ENCODE peak calls at places on chromosomes 3 and 15, in five cellular contexts. R, T, D, C and Q are unnamed samples.

GRCh38 chr3:64651791-64652241 is 36.0 kb downstream of the ADAMTS9 start:
- DNase-seq in R (peak), T (no peak), D (no peak), C (no peak), Q (no peak)

GRCh38 chr15:41914406-41914805 is 20.6 kb upstream of the SPTBN5 start:
- DNase-seq in R (no peak), T (no peak), D (no peak), C (no peak), Q (no peak)

GRCh38 chr3:16653712-16654111 is 48.5 kb upstream of the DAZL start:
- DNase-seq in R (no peak), T (no peak), D (no peak), C (no peak), Q (no peak)

GRCh38 chr3:181009225-181009624 is 19.7 kb upstream of the DNAJC19 start:
- DNase-seq in R (no peak), T (no peak), D (no peak), C (no peak), Q (no peak)

GRCh38 chr3:61974662-61975061 is 398.7 kb downstream of the FEZF2 start:
- DNase-seq in R (no peak), T (no peak), D (no peak), C (no peak), Q (no peak)

GRCh38 chr3:153752405-153753027 is 368.7 kb upstream of the ARHGEF26 start:
- DNase-seq in R (no peak), T (no peak), D (no peak), C (no peak), Q (no peak)

GRCh38 chr15:75842722-75843617 is at the start of gene UBE2Q2:
- DNase-seq in R (no peak), T (peak), D (peak), C (peak), Q (peak)

GRCh38 chr3:161348791-161349400 is 22.4 kb downstream of the SPTSSB start:
- DNase-seq in R (no peak), T (no peak), D (no peak), C (no peak), Q (no peak)

GRCh38 chr15:69757186-69757585 is 304.6 kb downstream of the RPLP1 start:
- DNase-seq in R (peak), T (no peak), D (no peak), C (no peak), Q (no peak)

GRCh38 chr3:98705694-98706093 is 57.4 kb upstream of the ST3GAL6 start:
- DNase-seq in R (no peak), T (no peak), D (no peak), C (no peak), Q (no peak)

GRCh38 chr3:195182470-195182795 is 88.5 kb downstream of the XXYLT1 start:
- DNase-seq in R (no peak), T (no peak), D (no peak), C (no peak), Q (no peak)

GRCh38 chr3:36193448-36193847 is 186.9 kb upstream of the STAC start:
- DNase-seq in R (no peak), T (no peak), D (no peak), C (no peak), Q (no peak)

GRCh38 chr15:60605879-60606304 is 127.0 kb upstream of the ICE2 start:
- DNase-seq in R (no peak), T (no peak), D (no peak), C (no peak), Q (no peak)

GRCh38 chr3:86655096-86655495 is 335.9 kb downstream of the VGLL3 start:
- DNase-seq in R (no peak), T (no peak), D (no peak), C (no peak), Q (no peak)

GRCh38 chr3:149623819-149624218 is 34.0 kb downstream of the WWTR1 start:
- DNase-seq in R (no peak), T (no peak), D (no peak), C (no peak), Q (no peak)

GRCh38 chr15:87609474-87609873 is 647.1 kb downstream of the NTRK3 start:
- DNase-seq in R (no peak), T (no peak), D (no peak), C (no peak), Q (no peak)

GRCh38 chr3:149657796-149658443 is at the start of gene WWTR1:
- DNase-seq in R (peak), T (peak), D (peak), C (peak), Q (peak)

GRCh38 chr3:23567917-23568316 is 237.8 kb upstream of the UBE2E1 start:
- DNase-seq in R (no peak), T (no peak), D (no peak), C (no peak), Q (no peak)

GRCh38 chr15:31098953-31099740 is 2.4 kb downstream of the TRPM1 start:
- DNase-seq in R (peak), T (no peak), D (no peak), C (no peak), Q (no peak)

GRCh38 chr3:122754867-122755835 is 38.5 kb downstream of the HSPBAP1 start:
- DNase-seq in R (no peak), T (peak), D (no peak), C (no peak), Q (no peak)

GRCh38 chr3:194485876-194486539 is 794 bp downstream of the ATP13A3 start:
- DNase-seq in R (peak), T (no peak), D (peak), C (peak), Q (peak)

GRCh38 chr3:58209933-58210332 is 839 bp downstream of the DNASE1L3 start:
- DNase-seq in R (no peak), T (no peak), D (no peak), C (no peak), Q (no peak)

GRCh38 chr15:81612631-81613030 is 238.6 kb upstream of the TMC3 start:
- DNase-seq in R (no peak), T (no peak), D (no peak), C (no peak), Q (no peak)

GRCh38 chr3:18295171-18295920 is 129.8 kb downstream of the SATB1 start:
- DNase-seq in R (no peak), T (peak), D (peak), C (no peak), Q (peak)

GRCh38 chr3:11661827-11662226 is 18.1 kb upstream of the VGLL4 start:
- DNase-seq in R (no peak), T (no peak), D (no peak), C (no peak), Q (no peak)

GRCh38 chr3:49720383-49721164 is 1.1 kb upstream of the AMIGO3 start:
- DNase-seq in R (no peak), T (no peak), D (no peak), C (peak), Q (no peak)

GRCh38 chr3:41198526-41198925 is 779 bp upstream of the CTNNB1 start:
- DNase-seq in R (no peak), T (peak), D (peak), C (peak), Q (peak)

GRCh38 chr3:144771401-144771870 is 799.8 kb downstream of the DIPK2A start:
- DNase-seq in R (no peak), T (no peak), D (no peak), C (no peak), Q (no peak)

GRCh38 chr3:64684715-64685261 is 3.0 kb downstream of the ADAMTS9 start:
- DNase-seq in R (no peak), T (no peak), D (peak), C (peak), Q (peak)

GRCh38 chr3:72329354-72329753 is 518.9 kb downstream of the SHQ1 start:
- DNase-seq in R (no peak), T (no peak), D (no peak), C (no peak), Q (no peak)

GRCh38 chr3:54733079-54733478 is 194.8 kb downstream of the LRTM1 start:
- DNase-seq in R (peak), T (no peak), D (no peak), C (no peak), Q (no peak)

GRCh38 chr3:101938262-101938847 is 89.0 kb downstream of the NFKBIZ start:
- DNase-seq in R (no peak), T (no peak), D (no peak), C (no peak), Q (no peak)

DNA sequence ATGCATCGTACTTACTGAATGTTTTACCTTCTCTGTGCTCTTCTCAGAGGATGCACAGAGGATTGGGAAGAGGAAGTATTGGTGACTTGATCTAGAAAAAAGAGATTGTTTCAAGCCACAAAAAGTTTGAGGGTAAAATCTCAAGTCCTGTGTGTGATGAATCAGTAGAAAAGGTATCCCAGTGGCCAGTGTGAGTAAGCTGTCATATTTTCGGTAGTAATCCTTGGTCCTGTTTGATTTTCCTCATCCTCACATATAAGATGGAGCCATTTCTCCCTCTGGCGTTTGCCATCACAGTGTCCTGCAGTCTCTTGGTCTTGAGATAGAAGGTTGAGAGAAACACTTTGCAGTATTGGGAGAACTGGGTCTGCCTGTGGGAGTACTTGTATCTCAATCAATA is 166.8 kb downstream of the LPP start:
- DNase-seq in R (no peak), T (no peak), D (no peak), C (no peak), Q (no peak)
- TF ChIP-seq CTCF in R (no peak), T (no peak), D (no peak), C (no peak), Q (no peak)

GRCh38 chr15:71295242-71296031 is 180.2 kb downstream of the THSD4 start:
- DNase-seq in R (no peak), T (peak), D (no peak), C (no peak), Q (no peak)

GRCh38 chr15:71291723-71292122 is 176.5 kb downstream of the THSD4 start:
- DNase-seq in R (no peak), T (no peak), D (no peak), C (no peak), Q (no peak)

GRCh38 chr15:71296032-71296686 is 180.9 kb downstream of the THSD4 start:
- DNase-seq in R (no peak), T (no peak), D (no peak), C (no peak), Q (peak)

GRCh38 chr15:71294251-71294635 is 179.0 kb downstream of the THSD4 start:
- DNase-seq in R (peak), T (no peak), D (no peak), C (no peak), Q (no peak)

GRCh38 chr15:71294636-71295241 is 179.5 kb downstream of the THSD4 start:
- DNase-seq in R (no peak), T (no peak), D (no peak), C (no peak), Q (peak)
- TF ChIP-seq EP300 in R (no peak), T (no peak), D (no peak), C (no peak), Q (no peak)

DNA sequence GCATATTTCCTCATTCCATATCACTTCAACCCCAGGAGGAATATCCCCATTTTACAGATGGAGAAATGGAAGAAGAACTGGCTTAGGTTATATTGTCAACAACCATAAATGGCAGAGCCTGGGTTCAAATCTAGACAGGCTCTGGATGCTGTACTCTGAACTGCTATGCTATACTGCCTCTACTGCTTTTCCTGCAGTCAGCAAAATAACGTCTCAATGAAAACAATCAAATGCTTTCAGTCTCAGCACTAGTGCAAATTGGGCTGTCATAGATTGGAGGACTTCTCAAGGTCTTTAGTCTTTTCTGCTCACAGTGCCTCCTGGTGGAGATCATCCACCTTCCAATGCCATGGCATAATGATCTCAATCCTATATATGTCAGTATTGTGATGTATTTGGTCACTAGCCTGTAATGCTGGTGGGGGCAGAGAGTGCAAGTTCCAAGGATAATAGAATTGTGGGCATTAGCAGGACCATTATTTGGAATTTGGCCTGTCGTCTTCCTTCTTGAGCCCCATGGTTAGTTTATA is 285.0 kb downstream of the CLSTN2 start:
- DNase-seq in R (no peak), T (no peak), D (no peak), C (no peak), Q (no peak)
- TF ChIP-seq CTCF in R (peak), T (no peak), D (no peak), C (no peak), Q (no peak)

DNA sequence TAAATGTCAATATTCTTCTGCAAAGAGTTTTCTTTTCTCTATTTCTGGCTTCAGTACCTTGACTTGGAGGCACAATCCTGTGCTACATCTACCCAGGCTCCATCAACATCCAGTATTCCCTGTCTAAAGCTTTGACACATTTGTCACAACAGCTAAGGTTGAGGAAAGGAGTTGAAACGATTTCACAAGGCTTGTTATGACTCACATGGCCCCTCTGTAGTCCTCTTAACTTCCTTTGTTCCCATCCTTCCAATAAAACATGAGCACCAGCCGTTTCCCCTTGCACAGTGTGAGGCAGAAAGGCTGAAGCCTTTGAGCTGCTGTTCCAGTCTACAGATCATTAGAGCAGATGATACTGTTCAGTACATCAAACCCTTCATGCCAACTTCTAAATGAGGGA is 163.0 kb upstream of the TMCO5A start:
- DNase-seq in R (no peak), T (no peak), D (no peak), C (no peak), Q (no peak)
- TF ChIP-seq EP300 in R (no peak), T (no peak), D (no peak), C (no peak), Q (no peak)

DNA sequence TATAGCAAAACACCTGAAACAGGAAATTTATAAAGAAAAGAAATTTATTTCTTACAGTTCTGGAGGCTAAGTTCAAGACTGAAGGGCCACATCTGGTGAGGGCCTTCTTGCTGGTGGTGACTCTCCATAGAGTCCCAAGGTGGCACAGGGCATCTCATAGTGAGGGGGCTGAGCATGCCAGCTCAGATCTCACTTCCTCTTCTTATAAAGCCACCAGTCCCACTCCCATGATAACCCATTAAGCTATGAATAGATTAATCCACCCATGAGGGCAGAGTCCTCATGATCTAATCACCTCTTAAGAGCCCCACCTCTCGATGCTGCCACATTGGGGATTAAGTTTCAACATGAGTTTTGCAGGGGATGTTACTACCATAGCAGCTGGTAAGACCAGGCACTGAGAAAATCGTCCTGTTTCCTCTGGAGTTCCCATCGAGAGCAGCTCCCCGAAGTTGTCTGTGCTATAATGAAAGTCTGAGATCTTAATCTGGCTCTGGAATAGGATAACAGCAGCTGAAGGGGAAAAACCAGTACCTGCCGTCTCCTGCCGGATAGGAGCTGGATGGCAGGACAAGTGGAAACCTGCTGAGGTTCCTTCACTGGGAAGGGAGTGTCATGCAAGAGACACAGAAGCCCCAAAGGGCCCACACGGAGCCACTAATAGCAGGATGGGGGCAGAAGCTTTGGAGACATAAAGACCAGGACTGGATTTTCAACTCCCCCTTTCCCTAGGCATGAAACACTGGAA is 79.5 kb upstream of the EPHB3 start:
- DNase-seq in R (peak), T (no peak), D (no peak), C (no peak), Q (no peak)
- TF ChIP-seq CTCF in R (no peak), T (no peak), D (no peak), C (no peak), Q (no peak)

DNA sequence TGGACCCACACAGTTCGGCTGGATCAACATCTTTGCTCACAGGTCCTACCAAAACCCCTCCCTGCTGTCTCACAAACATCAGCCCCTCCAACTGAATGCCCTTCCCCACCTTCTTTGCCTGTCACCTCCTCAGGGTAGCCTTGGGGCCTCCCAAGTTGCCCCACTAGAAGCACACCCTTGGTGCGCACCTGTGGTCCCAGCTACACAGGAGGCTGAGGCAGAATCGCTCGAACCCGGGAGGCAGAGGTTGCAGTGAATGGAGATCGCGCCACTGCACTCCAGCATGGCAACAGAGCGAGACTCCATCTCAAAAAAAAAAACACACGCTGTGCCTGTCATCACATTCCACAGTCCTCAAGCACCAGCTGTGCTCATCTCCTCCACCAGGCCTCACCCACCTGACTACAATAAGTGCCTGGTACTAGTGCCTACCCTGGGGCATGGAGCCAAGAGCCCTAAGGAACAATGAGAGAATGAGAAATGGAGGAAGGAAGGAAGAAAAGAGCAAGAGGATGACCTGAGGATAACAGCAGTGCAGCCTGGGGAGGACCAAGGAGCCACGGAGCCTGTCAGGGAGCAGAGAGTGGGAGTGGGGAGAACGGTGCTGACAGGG is 26.0 kb downstream of the RPN1 start:
- DNase-seq in R (no peak), T (no peak), D (no peak), C (no peak), Q (no peak)
- TF ChIP-seq EP300 in R (no peak), T (no peak), D (no peak), C (no peak), Q (no peak)